ENCODE peak calls at places on chromosomes 3 and 15, in seven cellular contexts. K is stimulated activated CD4-positive, alpha-beta T cell treated with anti-CD3 and anti-CD28 coated beads, Interleukin-2, amount 100 ng/mL, for 48 hours; U is effector memory CD4-positive, alpha-beta T cell; I is coronary artery; J is stimulated activated naive CD8-positive, alpha-beta T cell treated with anti-CD3 and anti-CD28 coated beads, Interleukin-15, Interleukin-2, amounts not matched to agents 100 U/mL and 50 U/mL, for 24 hours; E is midbrain; W is uterus. B is an unnamed sample.

GRCh38 chr15:34620814-34621213 is 37.4 kb upstream of the GOLGA8B start:
- DNase-seq in J (no peak), K (no peak), W (no peak), U (no peak), E (no peak), I (no peak), B (no peak)

GRCh38 chr3:72393455-72393854 is 454.8 kb downstream of the SHQ1 start:
- DNase-seq in W (no peak), K (no peak), E (no peak), J (no peak), U (no peak), I (no peak), B (no peak)

GRCh38 chr15:101246391-101246790 is 5.5 kb downstream of the CHSY1 start:
- DNase-seq in J (no peak), K (no peak), I (no peak), W (no peak), U (no peak), E (no peak), B (no peak)

GRCh38 chr3:24608701-24609387 is 114.2 kb upstream of the THRB start:
- DNase-seq in I (no peak), E (no peak), J (no peak), K (no peak), U (no peak), W (no peak), B (peak; percentile 7)

GRCh38 chr15:53762916-53763315 is 3.5 kb upstream of the WDR72 start:
- DNase-seq in E (no peak), W (no peak), J (no peak), I (no peak), U (no peak), K (no peak), B (no peak)

GRCh38 chr3:65595997-65596300 is 442.8 kb downstream of the MAGI1 start:
- DNase-seq in I (no peak), J (no peak), W (no peak), K (no peak), E (no peak), U (no peak), B (peak; percentile 33)

GRCh38 chr15:44584162-44584749 is 47.3 kb downstream of the EIF3J start:
- DNase-seq in J (peak; percentile 58), K (peak; percentile 44), W (no peak), E (peak; percentile 13), I (no peak), U (peak; percentile 43), B (no peak)

GRCh38 chr15:58212909-58213526 is 74.8 kb downstream of the AQP9 start:
- DNase-seq in E (no peak), U (no peak), K (no peak), J (no peak), W (no peak), I (no peak), B (no peak)

GRCh38 chr3:15768421-15769255 is 29.1 kb downstream of the ANKRD28 start:
- DNase-seq in J (no peak), W (no peak), E (no peak), I (no peak), K (no peak), U (no peak), B (peak; percentile 59)

GRCh38 chr3:60199306-60199705 is 1051.9 kb downstream of the FHIT start:
- DNase-seq in W (no peak), K (no peak), I (no peak), U (no peak), J (no peak), E (no peak), B (no peak)

GRCh38 chr15:88334436-88334835 is 77.9 kb upstream of the NTRK3 start:
- DNase-seq in J (no peak), U (no peak), W (no peak), K (no peak), I (no peak), E (no peak), B (no peak)

GRCh38 chr15:58269455-58270414 is 131.6 kb downstream of the AQP9 start:
- DNase-seq in W (no peak), U (no peak), J (peak; percentile 16), E (peak; percentile 67), I (no peak), K (peak; percentile 8), B (peak; percentile 80)

GRCh38 chr15:90955911-90956310 is 1.2 kb downstream of the RCCD1 start:
- DNase-seq in K (no peak), I (no peak), J (no peak), U (no peak), E (no peak), W (no peak), B (no peak)

GRCh38 chr3:130658666-130659065 is 88.0 kb downstream of the PIK3R4 start:
- DNase-seq in I (no peak), E (no peak), K (no peak), J (no peak), U (no peak), W (peak; percentile 50), B (no peak)

GRCh38 chr15:99385865-99386264 is 134.6 kb downstream of the LRRC28 start:
- DNase-seq in K (no peak), W (peak; percentile 77), I (no peak), E (no peak), U (no peak), J (no peak), B (no peak)

GRCh38 chr15:92606126-92606835 is 49.3 kb downstream of the FAM174B start:
- DNase-seq in U (no peak), I (no peak), E (no peak), K (no peak), W (no peak), J (no peak), B (no peak)

GRCh38 chr3:31288641-31289100 is 244.1 kb upstream of the STT3B start:
- DNase-seq in I (no peak), W (peak; percentile 69), J (peak; percentile 49), E (peak; percentile 7), K (peak; percentile 16), U (no peak), B (peak; percentile 14)

GRCh38 chr3:150743508-150743907 is 19.5 kb downstream of the SIAH2 start:
- DNase-seq in I (no peak), E (no peak), K (no peak), W (no peak), J (no peak), U (no peak), B (no peak)

GRCh38 chr3:123405936-123406510 is 42.9 kb downstream of the ADCY5 start:
- DNase-seq in J (no peak), W (no peak), K (no peak), E (no peak), U (no peak), I (no peak), B (no peak)

GRCh38 chr3:102302020-102302419 is 132.8 kb upstream of the ZPLD1 start:
- DNase-seq in E (no peak), J (no peak), K (no peak), I (no peak), U (no peak), W (no peak), B (no peak)

GRCh38 chr15:80942266-80942665 is 47.4 kb downstream of the MESD start:
- DNase-seq in I (peak; percentile 61), K (no peak), W (no peak), E (no peak), U (no peak), J (no peak), B (no peak)

B was measured in Ammon's horn.